ENCODE peak calls at places on chromosomes 7 and 10, in five cellular contexts. T, A, F, Z and J are unnamed samples.
A peak's percentile ranks its signal among the peaks of the same experiment; 100 is the strongest.

GRCh38 chr10:49409755-49410154 is 13.9 kb upstream of the DRGX start:
- DNase-seq in T (no peak), A (no peak), F (no peak), Z (no peak), J (no peak)

GRCh38 chr7:156836443-156836842 is 56.5 kb downstream of the LMBR1 start:
- DNase-seq in T (no peak), A (no peak), F (no peak), Z (peak; percentile 83), J (no peak)

GRCh38 chr10:66928000-66928770 is 2.3 kb downstream of the LRRTM3 start:
- DNase-seq in T (no peak), A (no peak), F (peak; percentile 2), Z (no peak), J (no peak)

GRCh38 chr10:28559661-28560060 is 26.7 kb downstream of the WAC start:
- DNase-seq in T (no peak), A (no peak), F (no peak), Z (peak; percentile 85), J (no peak)

GRCh38 chr7:47379629-47380324 is 202.1 kb downstream of the TNS3 start:
- DNase-seq in T (peak; percentile 83), A (no peak), F (peak; percentile 68), Z (peak; percentile 60), J (peak; percentile 92)

GRCh38 chr10:86070278-86070677 is 296.3 kb downstream of the GRID1 start:
- DNase-seq in T (no peak), A (no peak), F (no peak), Z (no peak), J (peak; percentile 4)

GRCh38 chr7:100607111-100607510 is 4.9 kb downstream of the PCOLCE start:
- DNase-seq in T (no peak), A (no peak), F (no peak), Z (no peak), J (no peak)

GRCh38 chr10:60446855-60447254 is 57.2 kb upstream of the ANK3 start:
- DNase-seq in T (no peak), A (no peak), F (peak; percentile 44), Z (peak; percentile 52), J (no peak)

GRCh38 chr10:61010863-61011262 is 66.9 kb upstream of the RHOBTB1 start:
- DNase-seq in T (no peak), A (no peak), F (no peak), Z (no peak), J (no peak)

GRCh38 chr10:93678805-93679587 is 23.4 kb downstream of the FRA10AC1 start:
- DNase-seq in T (no peak), A (no peak), F (no peak), Z (no peak), J (no peak)

GRCh38 chr10:133336131-133337078 is at the start of gene CALY:
- DNase-seq in T (peak; percentile 65), A (peak; percentile 91), F (no peak), Z (no peak), J (peak; percentile 59)

GRCh38 chr7:38822556-38822955 is 86.4 kb downstream of the VPS41 start:
- DNase-seq in T (no peak), A (no peak), F (no peak), Z (peak; percentile 6), J (no peak)

GRCh38 chr10:129272171-129272570 is 194.9 kb upstream of the MGMT start:
- DNase-seq in T (no peak), A (no peak), F (peak; percentile 5), Z (no peak), J (no peak)

GRCh38 chr7:44665531-44666213 is 59.2 kb downstream of the OGDH start:
- DNase-seq in T (no peak), A (no peak), F (peak; percentile 87), Z (peak; percentile 67), J (no peak)

GRCh38 chr7:143205560-143206293 is 16.1 kb upstream of the TAS2R40 start:
- DNase-seq in T (peak; percentile 25), A (no peak), F (peak; percentile 4), Z (no peak), J (no peak)

GRCh38 chr7:10225265-10225664 is 748.4 kb upstream of the PHF14 start:
- DNase-seq in T (no peak), A (no peak), F (peak; percentile 25), Z (no peak), J (no peak)

GRCh38 chr10:24524314-24524713 is 199.4 kb downstream of the ARHGAP21 start:
- DNase-seq in T (no peak), A (no peak), F (no peak), Z (no peak), J (no peak)